ENCODE peak calls at places on chromosomes 2 and 18, in nine cellular contexts. C is activated naive CD4-positive, alpha-beta T cell treated with Interleukin-2 at 50 U/mL for 16 hours; F is tibial artery; T is gastrocnemius medialis; R is activated naive CD8-positive, alpha-beta T cell treated with anti-CD3 and anti-CD28 coated beads, Interleukin-2, amount 50 U/mL, for 16 hours; G is T-helper 2 cell; E is NCI-H748 treated with DMSO at 0.1 percent for 48 hours; A is pons; M is right atrium auricular region. Q is an unnamed sample.

GRCh38 chr2:183927367-183928355 is 670.7 kb upstream of the ZNF804A start:
- DNase-seq in C (no peak), F (no peak), T (no peak), R (no peak), G (no peak), E (no peak), A (no peak), M (no peak), Q (no peak)

GRCh38 chr18:2818281-2818680 is 28.5 kb upstream of the EMILIN2 start:
- DNase-seq in C (no peak), F (no peak), T (no peak), R (no peak), G (no peak), E (no peak), A (no peak), M (no peak), Q (no peak)

GRCh38 chr18:56532176-56532840 is 106.1 kb downstream of the TXNL1 start:
- DNase-seq in C (no peak), F (no peak), T (no peak), R (no peak), G (no peak), E (no peak), A (no peak), M (no peak), Q (peak)

GRCh38 chr2:237532225-237532624 is 34.1 kb upstream of the PRLH start:
- DNase-seq in C (no peak), F (no peak), T (no peak), R (no peak), G (no peak), E (no peak), A (no peak), M (no peak), Q (no peak)

GRCh38 chr2:74554821-74555531 is 456 bp downstream of the DOK1 start:
- DNase-seq in C (peak), F (peak), T (no peak), R (no peak), G (no peak), E (no peak), A (no peak), M (no peak), Q (peak)

GRCh38 chr2:3447789-3448317 is 68.4 kb downstream of the TRAPPC12 start:
- DNase-seq in C (no peak), F (no peak), T (no peak), R (no peak), G (no peak), E (no peak), A (no peak), M (no peak), Q (no peak)

GRCh38 chr2:28332696-28333095 is 60.0 kb upstream of the FOSL2 start:
- DNase-seq in C (no peak), F (no peak), T (peak), R (no peak), G (no peak), E (no peak), A (no peak), M (no peak), Q (no peak)

GRCh38 chr2:151842830-151843668 is 14.8 kb upstream of the ARL5A start:
- DNase-seq in C (no peak), F (no peak), T (no peak), R (no peak), G (no peak), E (no peak), A (no peak), M (no peak), Q (no peak)

GRCh38 chr2:67895171-67895941 is 167.4 kb downstream of the C1D start:
- DNase-seq in C (no peak), F (no peak), T (no peak), R (no peak), G (no peak), E (no peak), A (no peak), M (no peak), Q (no peak)

GRCh38 chr2:101012706-101013181 is 10.7 kb downstream of the RPL31 start:
- DNase-seq in C (peak), F (no peak), T (no peak), R (no peak), G (no peak), E (no peak), A (peak), M (no peak), Q (peak)

GRCh38 chr18:61669320-61669719 is 223.5 kb downstream of the RNF152 start:
- DNase-seq in C (no peak), F (no peak), T (no peak), R (no peak), G (no peak), E (no peak), A (no peak), M (no peak), Q (no peak)

GRCh38 chr2:105426626-105427292 is 27.9 kb upstream of the FHL2 start:
- DNase-seq in C (no peak), F (no peak), T (no peak), R (no peak), G (no peak), E (no peak), A (no peak), M (peak), Q (no peak)

GRCh38 chr2:239648607-239649006 is 247.8 kb upstream of the HDAC4 start:
- DNase-seq in C (no peak), F (no peak), T (no peak), R (no peak), G (no peak), E (no peak), A (no peak), M (no peak), Q (no peak)

GRCh38 chr2:224023188-224023587 is 15.9 kb downstream of the SERPINE2 start:
- DNase-seq in C (no peak), F (no peak), T (no peak), R (no peak), G (no peak), E (no peak), A (no peak), M (no peak), Q (no peak)

GRCh38 chr2:130261970-130262760 is 63.9 kb upstream of the TUBA3E start:
- DNase-seq in C (no peak), F (no peak), T (no peak), R (no peak), G (no peak), E (no peak), A (no peak), M (no peak), Q (no peak)

Q was measured in vagina.